ENCODE peak calls at places on chromosomes 13 and 19, in nine cellular contexts. D, Q, Z, C, F, K, X, P and H are unnamed samples.

GRCh38 chr13:95382906-95383305 is 81.7 kb upstream of the ABCC4 start:
- DNase-seq in D (no peak), Q (no peak), Z (no peak), C (no peak), F (no peak), K (no peak), X (no peak), P (no peak), H (no peak)

GRCh38 chr13:87087741-87088140 is 583.4 kb upstream of the SLITRK5 start:
- DNase-seq in D (no peak), Q (no peak), Z (no peak), C (no peak), F (no peak), K (no peak), X (no peak), P (no peak), H (no peak)

GRCh38 chr13:49669735-49670309 is 21.5 kb downstream of the EBPL start:
- DNase-seq in D (peak; percentile 33), Q (no peak), Z (peak; percentile 60), C (no peak), F (peak; percentile 77), K (peak; percentile 58), X (peak; percentile 80), P (peak; percentile 51), H (peak; percentile 36)

GRCh38 chr19:309206-309565 is 18.0 kb upstream of the PLPP2 start:
- DNase-seq in D (no peak), Q (no peak), Z (no peak), C (no peak), F (no peak), K (peak; percentile 33), X (no peak), P (no peak), H (no peak)

GRCh38 chr19:19171821-19172532 is 1.9 kb upstream of the MEF2B start:
- DNase-seq in D (no peak), Q (no peak), Z (no peak), C (no peak), F (no peak), K (no peak), X (no peak), P (no peak), H (no peak)

GRCh38 chr19:34327851-34328250 is 37.1 kb upstream of the GPI start:
- DNase-seq in D (no peak), Q (no peak), Z (no peak), C (no peak), F (no peak), K (no peak), X (no peak), P (no peak), H (no peak)

GRCh38 chr19:3073931-3074595 is 11.8 kb upstream of the TLE5 start:
- DNase-seq in D (no peak), Q (no peak), Z (no peak), C (peak; percentile 78), F (no peak), K (no peak), X (no peak), P (no peak), H (no peak)

GRCh38 chr19:5293607-5294089 is 47.0 kb downstream of the PTPRS start:
- DNase-seq in D (peak; percentile 46), Q (no peak), Z (no peak), C (no peak), F (peak; percentile 88), K (peak; percentile 65), X (peak; percentile 88), P (no peak), H (peak; percentile 8)

GRCh38 chr13:54742984-54743383 is 1714.4 kb downstream of the OLFM4 start:
- DNase-seq in D (no peak), Q (no peak), Z (peak; percentile 77), C (no peak), F (no peak), K (no peak), X (no peak), P (no peak), H (no peak)

GRCh38 chr13:28494861-28495585 is at the start of gene FLT1:
- DNase-seq in D (no peak), Q (no peak), Z (no peak), C (peak; percentile 88), F (peak; percentile 80), K (peak; percentile 52), X (peak; percentile 73), P (no peak), H (no peak)

GRCh38 chr13:30307194-30307965 is at the start of gene KATNAL1:
- DNase-seq in D (no peak), Q (peak; percentile 69), Z (peak; percentile 91), C (peak; percentile 93), F (peak; percentile 90), K (peak; percentile 82), X (peak; percentile 90), P (peak; percentile 78), H (peak; percentile 87)

GRCh38 chr13:97339019-97339988 is 94.7 kb upstream of the RAP2A start:
- DNase-seq in D (peak; percentile 87), Q (no peak), Z (no peak), C (no peak), F (no peak), K (no peak), X (peak; percentile 88), P (no peak), H (no peak)

GRCh38 chr13:95128045-95128643 is 173.1 kb downstream of the ABCC4 start:
- DNase-seq in D (no peak), Q (no peak), Z (peak; percentile 81), C (no peak), F (peak; percentile 21), K (no peak), X (no peak), P (no peak), H (no peak)

GRCh38 chr19:51926784-51927741 is at the start of gene ZNF613:
- DNase-seq in D (peak; percentile 80), Q (peak; percentile 82), Z (peak; percentile 88), C (peak; percentile 95), F (peak; percentile 92), K (peak; percentile 73), X (peak; percentile 92), P (peak; percentile 73), H (peak; percentile 95)

GRCh38 chr19:46190489-46190888 is 39.1 kb upstream of the IGFL1 start:
- DNase-seq in D (no peak), Q (no peak), Z (no peak), C (no peak), F (no peak), K (no peak), X (no peak), P (no peak), H (no peak)

GRCh38 chr19:50221087-50221486 is 17.7 kb downstream of the MYH14 start:
- DNase-seq in D (no peak), Q (no peak), Z (no peak), C (no peak), F (no peak), K (no peak), X (no peak), P (no peak), H (no peak)

GRCh38 chr19:46192990-46193650 is 36.4 kb upstream of the IGFL1 start:
- DNase-seq in D (no peak), Q (peak; percentile 7), Z (no peak), C (no peak), F (no peak), K (no peak), X (peak; percentile 87), P (no peak), H (no peak)

GRCh38 chr19:38543807-38544568 is 73.8 kb downstream of the MAP4K1 start:
- DNase-seq in D (peak; percentile 32), Q (no peak), Z (no peak), C (peak; percentile 86), F (no peak), K (peak; percentile 63), X (peak; percentile 77), P (no peak), H (peak; percentile 100)

GRCh38 chr13:33524086-33524485 is 238.5 kb upstream of the STARD13 start:
- DNase-seq in D (peak; percentile 75), Q (no peak), Z (no peak), C (no peak), F (no peak), K (no peak), X (peak; percentile 49), P (no peak), H (no peak)